ENCODE peak calls at places on chromosomes 6 and 20, in nine cellular contexts. J, Y, K, W, D, F, T, V and E are unnamed samples.

GRCh38 chr6:89348372-89348771 is 4.2 kb downstream of the UBE2J1 start:
- DNase-seq in F (no peak), Y (no peak), J (no peak), D (no peak), W (no peak), T (no peak), K (no peak), V (no peak), E (no peak)

GRCh38 chr6:91213229-91213901 is 626.5 kb upstream of the MAP3K7 start:
- DNase-seq in K (peak), W (no peak), Y (no peak), D (no peak), V (peak), J (no peak), T (no peak), F (no peak), E (no peak)

GRCh38 chr6:127582777-127583462 is 5.9 kb downstream of the C6orf58 start:
- DNase-seq in F (no peak), K (no peak), Y (no peak), W (peak), D (no peak), T (no peak), V (no peak), J (no peak), E (peak)

GRCh38 chr6:113829702-113830058 is 27.5 kb upstream of the MARCKS start:
- DNase-seq in K (no peak), D (no peak), F (no peak), W (no peak), V (no peak), T (no peak), J (no peak), Y (no peak), E (no peak)

GRCh38 chr6:31121131-31121790 is 1.0 kb upstream of the CDSN start:
- DNase-seq in D (no peak), T (no peak), W (no peak), J (no peak), Y (no peak), F (no peak), V (no peak), K (no peak), E (no peak)

GRCh38 chr6:3346476-3346875 is 87.7 kb downstream of the PSMG4 start:
- DNase-seq in F (no peak), D (no peak), T (no peak), W (no peak), V (no peak), Y (no peak), J (no peak), K (no peak), E (no peak)

GRCh38 chr6:72825265-72825918 is 203.5 kb downstream of the KCNQ5 start:
- DNase-seq in W (no peak), J (no peak), T (no peak), F (no peak), K (no peak), D (no peak), Y (no peak), V (no peak), E (peak)

GRCh38 chr6:169618526-169619490 is 83.0 kb downstream of the WDR27 start:
- DNase-seq in J (no peak), T (no peak), Y (no peak), W (no peak), D (no peak), F (no peak), V (no peak), K (no peak), E (no peak)

GRCh38 chr6:35469711-35470662 is 1.8 kb downstream of the RPL10A start:
- DNase-seq in W (no peak), F (no peak), T (peak), Y (no peak), D (peak), V (peak), K (no peak), J (no peak), E (no peak)

GRCh38 chr6:52243282-52243893 is 912 bp downstream of the IL17F start:
- DNase-seq in J (no peak), F (no peak), K (no peak), V (no peak), T (peak), D (no peak), W (no peak), Y (no peak), E (no peak)

GRCh38 chr20:19758888-19759331 is 852 bp downstream of the RIN2 start:
- DNase-seq in V (peak), Y (peak), J (no peak), F (peak), W (peak), T (no peak), D (no peak), K (no peak), E (peak)

GRCh38 chr6:133964052-133964451 is 11.0 kb downstream of the TBPL1 start:
- DNase-seq in F (no peak), T (no peak), W (no peak), Y (no peak), K (no peak), D (no peak), J (no peak), V (no peak), E (no peak)

GRCh38 chr20:47036091-47036880 is 141.6 kb downstream of the EYA2 start:
- DNase-seq in K (no peak), V (no peak), T (no peak), J (no peak), W (no peak), F (no peak), D (no peak), Y (no peak), E (no peak)

GRCh38 chr6:166331503-166332133 is 10.7 kb downstream of the SFT2D1 start:
- DNase-seq in D (no peak), T (no peak), K (no peak), V (no peak), F (no peak), Y (no peak), W (no peak), J (no peak), E (no peak)

GRCh38 chr20:58045579-58045978 is 182.9 kb downstream of the ANKRD60 start:
- DNase-seq in J (no peak), Y (no peak), W (no peak), F (no peak), D (no peak), V (no peak), K (no peak), T (no peak), E (no peak)

GRCh38 chr6:37082390-37082789 is 76.9 kb downstream of the FGD2 start:
- DNase-seq in T (no peak), D (no peak), F (no peak), W (no peak), K (no peak), V (no peak), Y (no peak), J (no peak), E (no peak)

GRCh38 chr6:79947191-79948173 is at the start of gene ELOVL4:
- DNase-seq in T (no peak), V (peak), J (peak), F (peak), K (peak), Y (peak), D (peak), W (peak), E (peak)